ENCODE peak calls at places on chromosomes 4 and X, in nine cellular contexts. F, A, V, Q, Y, R, J, I and X are unnamed samples.

GRCh38 chr4:19735012-19735411 is 516.7 kb upstream of the SLIT2 start:
- DNase-seq in R (no peak), A (peak), J (no peak), I (no peak), F (no peak), V (no peak), Y (no peak), Q (no peak), X (no peak)

GRCh38 chrX:148600581-148600980 is 100.2 kb downstream of the AFF2 start:
- DNase-seq in F (no peak), V (no peak), A (peak), I (no peak), Y (no peak), Q (no peak), J (no peak), R (no peak), X (no peak)

GRCh38 chrX:74925210-74926088 is at the start of gene NEXMIF:
- DNase-seq in Q (no peak), A (peak), F (no peak), R (peak), J (no peak), V (peak), I (peak), Y (no peak), X (peak)

GRCh38 chrX:41522681-41523080 is 75.5 kb downstream of the NYX start:
- DNase-seq in Y (no peak), J (no peak), A (no peak), F (no peak), V (no peak), I (no peak), R (no peak), Q (no peak), X (no peak)

GRCh38 chrX:43481601-43482000 is 174.5 kb upstream of the MAOA start:
- DNase-seq in V (no peak), A (no peak), J (no peak), R (no peak), I (no peak), F (no peak), Y (no peak), Q (no peak), X (no peak)

GRCh38 chr4:97910005-97910404 is 233.3 kb downstream of the STPG2 start:
- DNase-seq in Q (no peak), R (no peak), Y (peak), V (no peak), F (no peak), A (no peak), I (no peak), J (no peak), X (no peak)

GRCh38 chr4:37822220-37822619 is 4.3 kb upstream of the PGM2 start:
- DNase-seq in F (no peak), Y (no peak), V (peak), I (no peak), R (no peak), Q (no peak), A (peak), J (no peak), X (no peak)

GRCh38 chr4:3112241-3112978 is 37.9 kb downstream of the HTT start:
- DNase-seq in J (no peak), I (no peak), R (no peak), Y (no peak), V (no peak), A (no peak), Q (no peak), F (no peak), X (no peak)

GRCh38 chr4:105280338-105280809 is 133.7 kb downstream of the TET2 start:
- DNase-seq in V (peak), A (peak), Q (no peak), J (peak), Y (no peak), I (no peak), F (no peak), R (no peak), X (no peak)

GRCh38 chr4:20265726-20266125 is 14.0 kb downstream of the SLIT2 start:
- DNase-seq in F (no peak), V (no peak), A (no peak), J (no peak), Y (no peak), I (no peak), R (no peak), Q (no peak), X (no peak)

GRCh38 chrX:72316408-72317079 is 10.8 kb upstream of the CITED1 start:
- DNase-seq in A (no peak), Y (no peak), Q (no peak), J (no peak), I (no peak), V (no peak), R (no peak), F (no peak), X (no peak)

GRCh38 chr4:107066622-107067021 is 30.5 kb upstream of the DKK2 start:
- DNase-seq in I (no peak), Q (no peak), J (no peak), V (no peak), A (no peak), F (no peak), Y (no peak), R (no peak), X (no peak)

GRCh38 chr4:140943887-140944515 is 187.8 kb upstream of the TBC1D9 start:
- DNase-seq in I (no peak), R (no peak), J (peak), A (peak), Y (no peak), Q (no peak), V (peak), F (no peak), X (no peak)

GRCh38 chr4:71609159-71609558 is 174.7 kb downstream of the GC start:
- DNase-seq in Q (no peak), J (no peak), R (no peak), V (no peak), F (no peak), A (peak), Y (no peak), I (no peak), X (no peak)

GRCh38 chrX:10619311-10620015 is 922 bp downstream of the MID1 start:
- DNase-seq in J (no peak), I (no peak), Q (no peak), R (no peak), A (peak), Y (no peak), F (no peak), V (peak), X (no peak)

GRCh38 chr4:145177511-145177905 is 2.9 kb downstream of the OTUD4 start:
- DNase-seq in Y (no peak), R (no peak), F (no peak), I (no peak), A (peak), J (no peak), V (peak), Q (no peak), X (no peak)

GRCh38 chr4:10031663-10032590 is 10.6 kb upstream of the SLC2A9 start:
- DNase-seq in Q (no peak), J (no peak), R (no peak), V (no peak), I (no peak), F (no peak), A (peak), Y (peak), X (no peak)

GRCh38 chr4:128355301-128355700 is 67.7 kb upstream of the PGRMC2 start:
- DNase-seq in V (no peak), A (no peak), Y (peak), R (no peak), J (no peak), F (no peak), Q (no peak), I (no peak), X (no peak)

GRCh38 chrX:136497556-136498048 is at the start of gene HTATSF1:
- DNase-seq in Q (no peak), J (no peak), A (no peak), R (peak), F (peak), I (no peak), Y (peak), V (no peak), X (peak)

GRCh38 chr4:187656953-187657352 is 338.6 kb upstream of the ZFP42 start:
- DNase-seq in Y (no peak), I (no peak), Q (no peak), A (no peak), V (peak), J (peak), R (no peak), F (no peak), X (no peak)

GRCh38 chr4:41322613-41323012 is 65.9 kb downstream of the UCHL1 start:
- DNase-seq in R (no peak), Y (peak), F (no peak), I (no peak), A (no peak), V (no peak), J (no peak), Q (no peak), X (no peak)

GRCh38 chr4:37917388-37917787 is 26.5 kb downstream of the TBC1D1 start:
- DNase-seq in F (no peak), A (no peak), I (no peak), R (no peak), J (no peak), Q (no peak), V (no peak), Y (no peak), X (no peak)

GRCh38 chrX:39805825-39806224 is 291.9 kb downstream of the BCOR start:
- DNase-seq in A (no peak), I (no peak), J (no peak), Q (no peak), V (no peak), Y (no peak), R (no peak), F (no peak), X (no peak)

GRCh38 chr4:37604464-37604863 is 81.7 kb downstream of the RELL1 start:
- DNase-seq in J (no peak), Y (no peak), Q (no peak), F (no peak), A (peak), R (no peak), V (peak), I (no peak), X (no peak)

GRCh38 chr4:2928242-2929155 is 34.7 kb downstream of the NOP14 start:
- DNase-seq in Q (peak), J (no peak), F (no peak), V (no peak), R (no peak), A (no peak), Y (no peak), I (no peak), X (no peak)

GRCh38 chrX:134548257-134548732 is 88.3 kb downstream of the HPRT1 start:
- DNase-seq in V (peak), Y (no peak), I (no peak), J (no peak), F (no peak), R (no peak), Q (no peak), A (peak), X (no peak)

GRCh38 chr4:148854203-148854602 is 412.0 kb upstream of the NR3C2 start:
- DNase-seq in F (no peak), J (no peak), Y (no peak), A (no peak), V (no peak), Q (no peak), R (no peak), I (no peak), X (no peak)

GRCh38 chr4:158869001-158869400 is 100.2 kb downstream of the FNIP2 start:
- DNase-seq in Y (no peak), R (no peak), A (no peak), I (no peak), J (no peak), V (no peak), Q (no peak), F (no peak), X (no peak)

GRCh38 chr4:83558693-83559092 is 22.8 kb downstream of the GPAT3 start:
- DNase-seq in I (no peak), J (no peak), F (no peak), R (no peak), Y (no peak), V (peak), A (peak), Q (no peak), X (no peak)

GRCh38 chrX:47186096-47186740 is 7.4 kb upstream of the UBA1 start:
- DNase-seq in R (no peak), A (no peak), J (no peak), V (no peak), Q (no peak), Y (no peak), I (no peak), F (no peak), X (no peak)

GRCh38 chr4:54840430-54840829 is 182.7 kb downstream of the KIT start:
- DNase-seq in Y (no peak), Q (no peak), J (no peak), F (no peak), A (no peak), R (no peak), I (no peak), V (no peak), X (no peak)

GRCh38 chrX:68490644-68491043 is 8.2 kb upstream of the YIPF6 start:
- DNase-seq in Q (no peak), V (peak), F (no peak), J (no peak), Y (no peak), R (peak), I (no peak), A (peak), X (no peak)
- TF ChIP-seq CTCF in Q (peak), V (peak), F (no peak), J (peak), Y (peak), R (peak), I (peak), A (peak), X (peak)

GRCh38 chrX:15755091-15755490 is 17.0 kb downstream of the CA5B start:
- DNase-seq in R (no peak), V (no peak), F (no peak), Y (no peak), J (no peak), Q (no peak), A (no peak), I (no peak), X (no peak)

GRCh38 chrX:15761564-15762191 is 23.6 kb downstream of the CA5B start:
- DNase-seq in Q (no peak), V (peak), R (peak), Y (peak), J (no peak), F (no peak), A (peak), I (no peak), X (peak)

GRCh38 chrX:15758140-15758539 is 20.1 kb downstream of the CA5B start:
- DNase-seq in F (no peak), Y (no peak), R (no peak), I (no peak), A (no peak), Q (no peak), J (no peak), V (no peak), X (no peak)
- TF ChIP-seq CTCF in F (peak), Y (no peak), R (no peak), I (no peak), A (no peak), Q (no peak), J (no peak), V (no peak), X (no peak)

DNA sequence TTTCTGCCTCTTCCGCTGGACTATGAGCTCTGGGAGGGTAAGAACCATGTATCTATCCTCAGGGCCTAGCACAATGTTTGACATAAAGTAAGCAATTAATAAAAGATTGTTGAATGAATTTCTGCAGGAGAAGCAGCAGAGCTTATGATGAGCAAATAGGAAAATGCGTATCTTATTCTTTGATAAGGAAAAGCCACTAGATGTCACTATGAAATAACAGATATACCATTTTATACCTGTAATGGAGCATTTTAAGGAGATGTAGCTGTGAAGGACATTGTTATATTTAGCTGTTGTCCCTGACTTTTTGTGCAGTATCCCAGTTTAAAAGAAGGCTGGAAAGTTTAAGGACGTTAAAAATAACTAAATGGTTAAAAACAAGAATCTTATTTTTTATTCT is 147.2 kb upstream of the MBNL3 start:
- DNase-seq in Q (no peak), A (peak), V (peak), Y (no peak), F (no peak), R (no peak), J (no peak), I (no peak), X (no peak)
- TF ChIP-seq CTCF in Q (peak), A (no peak), V (no peak), Y (no peak), F (no peak), R (no peak), J (no peak), I (no peak), X (no peak)

DNA sequence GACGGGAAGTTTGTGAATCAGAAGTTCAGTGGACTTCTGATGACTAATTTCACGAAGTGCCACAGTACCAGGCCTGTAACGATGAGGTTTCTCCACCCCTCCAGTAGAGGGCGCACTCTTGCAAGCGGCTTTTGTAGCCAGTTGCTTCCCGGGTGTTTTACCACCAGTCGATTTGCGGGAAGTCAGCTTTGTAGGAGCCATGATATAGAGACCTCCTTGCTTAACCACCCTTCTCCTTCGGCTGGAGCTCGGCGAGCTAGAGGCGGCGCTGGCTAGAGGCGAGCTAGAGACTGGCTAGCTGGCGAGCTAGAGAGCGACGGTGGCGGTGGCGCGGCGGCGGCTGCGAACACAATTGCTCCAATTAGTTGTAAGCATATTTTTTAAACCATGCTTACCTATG is 72.0 kb downstream of the IL1RAPL1 start:
- DNase-seq in Y (peak), R (peak), V (no peak), F (no peak), Q (no peak), J (no peak), A (no peak), I (no peak), X (no peak)
- TF ChIP-seq CTCF in Y (peak), R (peak), V (peak), F (no peak), Q (no peak), J (no peak), A (peak), I (peak), X (peak)

DNA sequence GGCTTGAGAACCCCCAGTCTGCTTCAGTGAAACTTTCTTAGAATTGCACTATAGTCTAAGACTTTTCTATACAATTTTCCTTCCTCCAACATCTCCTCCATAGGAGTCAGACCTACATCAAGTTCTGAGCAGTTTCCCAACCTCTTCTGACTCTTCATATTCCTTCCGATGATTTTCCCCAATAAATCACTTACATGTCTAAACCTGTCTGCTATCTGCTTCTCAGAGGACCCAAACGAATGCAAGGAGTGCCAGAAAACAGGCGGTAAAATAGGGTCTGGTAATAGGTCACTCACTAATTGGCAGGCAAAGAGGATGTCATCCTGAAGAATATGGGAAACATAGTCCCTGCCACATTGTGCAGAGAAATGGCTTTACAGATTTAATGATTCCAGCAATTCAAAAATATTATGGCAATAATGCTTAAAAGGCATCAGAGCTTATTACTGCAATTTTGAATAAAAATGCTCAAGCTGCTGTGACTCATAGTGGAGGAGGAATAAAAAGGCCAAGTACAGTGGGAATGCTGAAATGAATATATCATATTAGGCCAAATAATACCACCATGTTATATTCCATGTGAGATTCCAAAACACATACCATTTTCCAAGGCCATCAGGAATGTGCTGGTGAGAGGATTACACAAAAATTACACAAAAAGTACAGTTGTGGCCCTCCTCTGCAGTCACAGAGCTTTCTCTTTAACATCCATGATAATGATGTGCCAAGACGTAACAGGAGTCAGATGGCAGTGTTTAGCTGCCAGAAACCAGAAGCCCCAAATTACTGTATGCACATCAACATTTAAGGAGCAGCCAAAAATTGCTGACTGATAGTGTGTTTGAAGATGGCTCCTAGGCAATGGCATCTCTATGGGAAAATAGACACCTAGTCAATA is 153.7 kb downstream of the PCDH18 start:
- DNase-seq in J (no peak), A (peak), V (peak), F (no peak), R (no peak), I (no peak), Q (no peak), Y (no peak), X (no peak)
- TF ChIP-seq CTCF in J (no peak), A (no peak), V (no peak), F (no peak), R (no peak), I (no peak), Q (no peak), Y (no peak), X (no peak)

GRCh38 chr4:153543351-153543750 is 77.2 kb downstream of the TMEM131L start:
- DNase-seq in J (no peak), R (no peak), I (no peak), Q (no peak), Y (no peak), F (no peak), A (no peak), V (no peak), X (no peak)

GRCh38 chr4:153546273-153546672 is 80.1 kb downstream of the TMEM131L start:
- DNase-seq in J (no peak), F (no peak), V (no peak), Q (no peak), A (peak), I (no peak), Y (no peak), R (no peak), X (no peak)

GRCh38 chr4:153549401-153549800 is 83.2 kb downstream of the TMEM131L start:
- DNase-seq in Q (no peak), I (no peak), J (no peak), F (no peak), V (no peak), A (no peak), R (no peak), Y (no peak), X (no peak)

GRCh38 chr4:153545822-153546221 is 79.7 kb downstream of the TMEM131L start:
- DNase-seq in A (no peak), I (no peak), Y (no peak), V (no peak), Q (no peak), J (no peak), F (no peak), R (no peak), X (no peak)

GRCh38 chr4:153547520-153547919 is 81.4 kb downstream of the TMEM131L start:
- DNase-seq in I (no peak), Q (no peak), V (no peak), J (no peak), F (no peak), A (no peak), Y (no peak), R (no peak), X (no peak)
- TF ChIP-seq CTCF in I (no peak), Q (no peak), V (no peak), J (no peak), F (no peak), A (no peak), Y (no peak), R (no peak), X (no peak)